ENCODE peak calls at places on chromosomes 4 and X, in four cellular contexts. S is posterior vena cava, T is PC-9, K is retinal pigment epithelial cell. V is an unnamed sample.

GRCh38 chr4:63459329-63459728 is 949.9 kb downstream of the TECRL start:
- DNase-seq in K (no peak), T (no peak), S (no peak), V (no peak)

GRCh38 chr4:41215969-41216293 is 1.6 kb upstream of the APBB2 start:
- DNase-seq in K (no peak), S (no peak), T (no peak), V (peak)

GRCh38 chrX:42289492-42290385 is 366.4 kb upstream of the CASK start:
- DNase-seq in K (no peak), T (no peak), S (no peak), V (no peak)

GRCh38 chr4:8289956-8290700 is 20.6 kb downstream of the HTRA3 start:
- DNase-seq in K (no peak), T (no peak), S (peak), V (no peak)

GRCh38 chrX:131752493-131753198 is 208.8 kb downstream of the OR13H1 start:
- DNase-seq in K (peak), T (no peak), S (peak), V (no peak)

GRCh38 chr4:101040776-101041175 is 306.6 kb downstream of the PPP3CA start:
- DNase-seq in S (no peak), T (no peak), K (no peak), V (no peak)

GRCh38 chr4:16819652-16820051 is 78.8 kb downstream of the LDB2 start:
- DNase-seq in K (no peak), S (no peak), T (no peak), V (no peak)

GRCh38 chr4:158769175-158769831 is 477 bp downstream of the FNIP2 start:
- DNase-seq in K (no peak), T (peak), S (peak), V (no peak)

GRCh38 chrX:698246-698645 is 67.7 kb downstream of the SHOX start:
- DNase-seq in S (no peak), T (no peak), K (no peak), V (no peak)